ENCODE peak calls at places on chromosomes 3 and 15, in nine cellular contexts. One of them, this sample, is unnamed.

GRCh38 chr3:31066999-31067398 is 172.5 kb upstream of the GADL1 start:
- DNase-seq in NCI-H2171: no peak
- DNase-seq in activated naive CD4-positive, alpha-beta T cell: no peak
- DNase-seq in EL: peak; percentile 93
- DNase-seq in activated CD8-positive, alpha-beta memory T cell treated with anti-CD3 and anti-CD28 coated beads, Interleukin-2, amount 50 U/mL, for 48 hours: no peak
- DNase-seq in SHP77: no peak
- DNase-seq in NCI-H1694 treated with DMSO at 0.1 percent for 48 hours: no peak
- DNase-seq in anterior cingulate cortex: no peak
- DNase-seq in A172: peak; percentile 91
- DNase-seq in this sample: no peak

GRCh38 chr15:41798607-41799487 is 24.6 kb downstream of the MAPKBP1 start:
- DNase-seq in NCI-H2171: no peak
- DNase-seq in activated naive CD4-positive, alpha-beta T cell: no peak
- DNase-seq in EL: peak; percentile 58
- DNase-seq in activated CD8-positive, alpha-beta memory T cell treated with anti-CD3 and anti-CD28 coated beads, Interleukin-2, amount 50 U/mL, for 48 hours: no peak
- DNase-seq in SHP77: no peak
- DNase-seq in NCI-H1694 treated with DMSO at 0.1 percent for 48 hours: no peak
- DNase-seq in anterior cingulate cortex: no peak
- DNase-seq in A172: no peak
- DNase-seq in this sample: no peak

GRCh38 chr3:38549486-38549885 is 53.3 kb downstream of the EXOG start:
- DNase-seq in NCI-H2171: no peak
- DNase-seq in activated naive CD4-positive, alpha-beta T cell: no peak
- DNase-seq in EL: no peak
- DNase-seq in activated CD8-positive, alpha-beta memory T cell treated with anti-CD3 and anti-CD28 coated beads, Interleukin-2, amount 50 U/mL, for 48 hours: peak; percentile 28
- DNase-seq in SHP77: no peak
- DNase-seq in NCI-H1694 treated with DMSO at 0.1 percent for 48 hours: no peak
- DNase-seq in anterior cingulate cortex: no peak
- DNase-seq in A172: no peak
- DNase-seq in this sample: peak; percentile 44

GRCh38 chr3:189937302-189938255 is 183.1 kb downstream of the P3H2 start:
- DNase-seq in NCI-H2171: no peak
- DNase-seq in activated naive CD4-positive, alpha-beta T cell: no peak
- DNase-seq in EL: peak; percentile 100
- DNase-seq in activated CD8-positive, alpha-beta memory T cell treated with anti-CD3 and anti-CD28 coated beads, Interleukin-2, amount 50 U/mL, for 48 hours: no peak
- DNase-seq in SHP77: no peak
- DNase-seq in NCI-H1694 treated with DMSO at 0.1 percent for 48 hours: no peak
- DNase-seq in anterior cingulate cortex: no peak
- DNase-seq in A172: peak; percentile 100
- DNase-seq in this sample: no peak

GRCh38 chr15:68313501-68314390 is 36.2 kb downstream of the FEM1B start:
- DNase-seq in NCI-H2171: no peak
- DNase-seq in activated naive CD4-positive, alpha-beta T cell: no peak
- DNase-seq in EL: no peak
- DNase-seq in activated CD8-positive, alpha-beta memory T cell treated with anti-CD3 and anti-CD28 coated beads, Interleukin-2, amount 50 U/mL, for 48 hours: peak; percentile 32
- DNase-seq in SHP77: no peak
- DNase-seq in NCI-H1694 treated with DMSO at 0.1 percent for 48 hours: no peak
- DNase-seq in anterior cingulate cortex: no peak
- DNase-seq in A172: no peak
- DNase-seq in this sample: peak; percentile 55

GRCh38 chr3:111845996-111846395 is 13.1 kb upstream of the PHLDB2 start:
- DNase-seq in NCI-H2171: no peak
- DNase-seq in activated naive CD4-positive, alpha-beta T cell: no peak
- DNase-seq in EL: peak; percentile 76
- DNase-seq in activated CD8-positive, alpha-beta memory T cell treated with anti-CD3 and anti-CD28 coated beads, Interleukin-2, amount 50 U/mL, for 48 hours: no peak
- DNase-seq in SHP77: no peak
- DNase-seq in NCI-H1694 treated with DMSO at 0.1 percent for 48 hours: no peak
- DNase-seq in anterior cingulate cortex: no peak
- DNase-seq in A172: no peak
- DNase-seq in this sample: no peak

GRCh38 chr3:51940648-51941421 is 869 bp downstream of the RRP9 start:
- DNase-seq in NCI-H2171: no peak
- DNase-seq in activated naive CD4-positive, alpha-beta T cell: no peak
- DNase-seq in EL: no peak
- DNase-seq in activated CD8-positive, alpha-beta memory T cell treated with anti-CD3 and anti-CD28 coated beads, Interleukin-2, amount 50 U/mL, for 48 hours: peak; percentile 53
- DNase-seq in SHP77: no peak
- DNase-seq in NCI-H1694 treated with DMSO at 0.1 percent for 48 hours: no peak
- DNase-seq in anterior cingulate cortex: no peak
- DNase-seq in A172: no peak
- DNase-seq in this sample: peak; percentile 41

GRCh38 chr3:115348951-115349745 is 202.1 kb upstream of the ZBTB20 start:
- DNase-seq in NCI-H2171: no peak
- DNase-seq in activated naive CD4-positive, alpha-beta T cell: no peak
- DNase-seq in EL: no peak
- DNase-seq in activated CD8-positive, alpha-beta memory T cell treated with anti-CD3 and anti-CD28 coated beads, Interleukin-2, amount 50 U/mL, for 48 hours: no peak
- DNase-seq in SHP77: no peak
- DNase-seq in NCI-H1694 treated with DMSO at 0.1 percent for 48 hours: no peak
- DNase-seq in anterior cingulate cortex: no peak
- DNase-seq in A172: no peak
- DNase-seq in this sample: no peak

GRCh38 chr15:47652853-47653243 is 64.5 kb upstream of the SEMA6D start:
- DNase-seq in NCI-H2171: no peak
- DNase-seq in activated naive CD4-positive, alpha-beta T cell: no peak
- DNase-seq in EL: no peak
- DNase-seq in activated CD8-positive, alpha-beta memory T cell treated with anti-CD3 and anti-CD28 coated beads, Interleukin-2, amount 50 U/mL, for 48 hours: no peak
- DNase-seq in SHP77: no peak
- DNase-seq in NCI-H1694 treated with DMSO at 0.1 percent for 48 hours: no peak
- DNase-seq in anterior cingulate cortex: no peak
- DNase-seq in A172: no peak
- DNase-seq in this sample: no peak

GRCh38 chr3:172140499-172141391 is 101.4 kb downstream of the FNDC3B start:
- DNase-seq in NCI-H2171: no peak
- DNase-seq in activated naive CD4-positive, alpha-beta T cell: no peak
- DNase-seq in EL: peak; percentile 97
- DNase-seq in activated CD8-positive, alpha-beta memory T cell treated with anti-CD3 and anti-CD28 coated beads, Interleukin-2, amount 50 U/mL, for 48 hours: no peak
- DNase-seq in SHP77: no peak
- DNase-seq in NCI-H1694 treated with DMSO at 0.1 percent for 48 hours: no peak
- DNase-seq in anterior cingulate cortex: no peak
- DNase-seq in A172: peak; percentile 100
- DNase-seq in this sample: no peak

GRCh38 chr3:159817136-159817535 is 171.5 kb upstream of the IL12A start:
- DNase-seq in NCI-H2171: no peak
- DNase-seq in activated naive CD4-positive, alpha-beta T cell: no peak
- DNase-seq in EL: no peak
- DNase-seq in activated CD8-positive, alpha-beta memory T cell treated with anti-CD3 and anti-CD28 coated beads, Interleukin-2, amount 50 U/mL, for 48 hours: no peak
- DNase-seq in SHP77: no peak
- DNase-seq in NCI-H1694 treated with DMSO at 0.1 percent for 48 hours: no peak
- DNase-seq in anterior cingulate cortex: no peak
- DNase-seq in A172: no peak
- DNase-seq in this sample: no peak

GRCh38 chr3:158269896-158270295 is 160.0 kb downstream of the RSRC1 start:
- DNase-seq in NCI-H2171: no peak
- DNase-seq in activated naive CD4-positive, alpha-beta T cell: no peak
- DNase-seq in EL: no peak
- DNase-seq in activated CD8-positive, alpha-beta memory T cell treated with anti-CD3 and anti-CD28 coated beads, Interleukin-2, amount 50 U/mL, for 48 hours: no peak
- DNase-seq in SHP77: no peak
- DNase-seq in NCI-H1694 treated with DMSO at 0.1 percent for 48 hours: no peak
- DNase-seq in anterior cingulate cortex: no peak
- DNase-seq in A172: no peak
- DNase-seq in this sample: no peak

GRCh38 chr3:156176048-156176447 is 55.7 kb downstream of the KCNAB1 start:
- DNase-seq in NCI-H2171: no peak
- DNase-seq in activated naive CD4-positive, alpha-beta T cell: no peak
- DNase-seq in EL: no peak
- DNase-seq in activated CD8-positive, alpha-beta memory T cell treated with anti-CD3 and anti-CD28 coated beads, Interleukin-2, amount 50 U/mL, for 48 hours: no peak
- DNase-seq in SHP77: peak; percentile 73
- DNase-seq in NCI-H1694 treated with DMSO at 0.1 percent for 48 hours: no peak
- DNase-seq in anterior cingulate cortex: no peak
- DNase-seq in A172: no peak
- DNase-seq in this sample: no peak

GRCh38 chr3:115245899-115246298 is 98.8 kb upstream of the ZBTB20 start:
- DNase-seq in NCI-H2171: no peak
- DNase-seq in activated naive CD4-positive, alpha-beta T cell: no peak
- DNase-seq in EL: no peak
- DNase-seq in activated CD8-positive, alpha-beta memory T cell treated with anti-CD3 and anti-CD28 coated beads, Interleukin-2, amount 50 U/mL, for 48 hours: no peak
- DNase-seq in SHP77: no peak
- DNase-seq in NCI-H1694 treated with DMSO at 0.1 percent for 48 hours: no peak
- DNase-seq in anterior cingulate cortex: no peak
- DNase-seq in A172: no peak
- DNase-seq in this sample: no peak

GRCh38 chr3:40637891-40638290 is 113.1 kb downstream of the ZNF621 start:
- DNase-seq in NCI-H2171: no peak
- DNase-seq in activated naive CD4-positive, alpha-beta T cell: no peak
- DNase-seq in EL: no peak
- DNase-seq in activated CD8-positive, alpha-beta memory T cell treated with anti-CD3 and anti-CD28 coated beads, Interleukin-2, amount 50 U/mL, for 48 hours: no peak
- DNase-seq in SHP77: no peak
- DNase-seq in NCI-H1694 treated with DMSO at 0.1 percent for 48 hours: no peak
- DNase-seq in anterior cingulate cortex: no peak
- DNase-seq in A172: peak; percentile 6
- DNase-seq in this sample: no peak

GRCh38 chr3:35965908-35966307 is 326.6 kb downstream of the ARPP21 start:
- DNase-seq in NCI-H2171: peak; percentile 11
- DNase-seq in activated naive CD4-positive, alpha-beta T cell: no peak
- DNase-seq in EL: peak; percentile 31
- DNase-seq in activated CD8-positive, alpha-beta memory T cell treated with anti-CD3 and anti-CD28 coated beads, Interleukin-2, amount 50 U/mL, for 48 hours: no peak
- DNase-seq in SHP77: no peak
- DNase-seq in NCI-H1694 treated with DMSO at 0.1 percent for 48 hours: peak; percentile 30
- DNase-seq in anterior cingulate cortex: no peak
- DNase-seq in A172: peak; percentile 62
- DNase-seq in this sample: no peak

GRCh38 chr3:194061421-194062029 is 74.4 kb upstream of the HES1 start:
- DNase-seq in NCI-H2171: no peak
- DNase-seq in activated naive CD4-positive, alpha-beta T cell: no peak
- DNase-seq in EL: no peak
- DNase-seq in activated CD8-positive, alpha-beta memory T cell treated with anti-CD3 and anti-CD28 coated beads, Interleukin-2, amount 50 U/mL, for 48 hours: no peak
- DNase-seq in SHP77: no peak
- DNase-seq in NCI-H1694 treated with DMSO at 0.1 percent for 48 hours: no peak
- DNase-seq in anterior cingulate cortex: no peak
- DNase-seq in A172: no peak
- DNase-seq in this sample: no peak

GRCh38 chr3:30934208-30934550 is 39.7 kb upstream of the GADL1 start:
- DNase-seq in NCI-H2171: no peak
- DNase-seq in activated naive CD4-positive, alpha-beta T cell: no peak
- DNase-seq in EL: peak; percentile 45
- DNase-seq in activated CD8-positive, alpha-beta memory T cell treated with anti-CD3 and anti-CD28 coated beads, Interleukin-2, amount 50 U/mL, for 48 hours: no peak
- DNase-seq in SHP77: peak; percentile 28
- DNase-seq in NCI-H1694 treated with DMSO at 0.1 percent for 48 hours: no peak
- DNase-seq in anterior cingulate cortex: no peak
- DNase-seq in A172: peak; percentile 41
- DNase-seq in this sample: no peak

GRCh38 chr15:55799287-55800212 is 56.6 kb upstream of the PRTG start:
- DNase-seq in NCI-H2171: no peak
- DNase-seq in activated naive CD4-positive, alpha-beta T cell: no peak
- DNase-seq in EL: peak; percentile 65
- DNase-seq in activated CD8-positive, alpha-beta memory T cell treated with anti-CD3 and anti-CD28 coated beads, Interleukin-2, amount 50 U/mL, for 48 hours: peak; percentile 57
- DNase-seq in SHP77: peak; percentile 21
- DNase-seq in NCI-H1694 treated with DMSO at 0.1 percent for 48 hours: no peak
- DNase-seq in anterior cingulate cortex: no peak
- DNase-seq in A172: peak; percentile 50
- DNase-seq in this sample: no peak

GRCh38 chr15:70250208-70251201 is 152.8 kb upstream of the TLE3 start:
- DNase-seq in NCI-H2171: no peak
- DNase-seq in activated naive CD4-positive, alpha-beta T cell: no peak
- DNase-seq in EL: no peak
- DNase-seq in activated CD8-positive, alpha-beta memory T cell treated with anti-CD3 and anti-CD28 coated beads, Interleukin-2, amount 50 U/mL, for 48 hours: no peak
- DNase-seq in SHP77: no peak
- DNase-seq in NCI-H1694 treated with DMSO at 0.1 percent for 48 hours: no peak
- DNase-seq in anterior cingulate cortex: no peak
- DNase-seq in A172: no peak
- DNase-seq in this sample: peak; percentile 80

GRCh38 chr3:188348445-188349244 is 194.7 kb downstream of the LPP start:
- DNase-seq in NCI-H2171: peak; percentile 14
- DNase-seq in activated naive CD4-positive, alpha-beta T cell: no peak
- DNase-seq in EL: peak; percentile 94
- DNase-seq in activated CD8-positive, alpha-beta memory T cell treated with anti-CD3 and anti-CD28 coated beads, Interleukin-2, amount 50 U/mL, for 48 hours: no peak
- DNase-seq in SHP77: no peak
- DNase-seq in NCI-H1694 treated with DMSO at 0.1 percent for 48 hours: no peak
- DNase-seq in anterior cingulate cortex: no peak
- DNase-seq in A172: peak; percentile 92
- DNase-seq in this sample: peak; percentile 88

GRCh38 chr3:53796161-53796560 is 50.1 kb downstream of the CHDH start:
- DNase-seq in NCI-H2171: peak; percentile 51
- DNase-seq in activated naive CD4-positive, alpha-beta T cell: no peak
- DNase-seq in EL: no peak
- DNase-seq in activated CD8-positive, alpha-beta memory T cell treated with anti-CD3 and anti-CD28 coated beads, Interleukin-2, amount 50 U/mL, for 48 hours: no peak
- DNase-seq in SHP77: no peak
- DNase-seq in NCI-H1694 treated with DMSO at 0.1 percent for 48 hours: peak; percentile 20
- DNase-seq in anterior cingulate cortex: no peak
- DNase-seq in A172: no peak
- DNase-seq in this sample: no peak

GRCh38 chr3:134237454-134238145 is 13.1 kb downstream of the RYK start:
- DNase-seq in NCI-H2171: no peak
- DNase-seq in activated naive CD4-positive, alpha-beta T cell: no peak
- DNase-seq in EL: no peak
- DNase-seq in activated CD8-positive, alpha-beta memory T cell treated with anti-CD3 and anti-CD28 coated beads, Interleukin-2, amount 50 U/mL, for 48 hours: no peak
- DNase-seq in SHP77: no peak
- DNase-seq in NCI-H1694 treated with DMSO at 0.1 percent for 48 hours: no peak
- DNase-seq in anterior cingulate cortex: no peak
- DNase-seq in A172: no peak
- DNase-seq in this sample: no peak

GRCh38 chr15:31389576-31389975 is 62.9 kb downstream of the KLF13 start:
- DNase-seq in NCI-H2171: no peak
- DNase-seq in activated naive CD4-positive, alpha-beta T cell: no peak
- DNase-seq in EL: no peak
- DNase-seq in activated CD8-positive, alpha-beta memory T cell treated with anti-CD3 and anti-CD28 coated beads, Interleukin-2, amount 50 U/mL, for 48 hours: peak; percentile 44
- DNase-seq in SHP77: no peak
- DNase-seq in NCI-H1694 treated with DMSO at 0.1 percent for 48 hours: no peak
- DNase-seq in anterior cingulate cortex: no peak
- DNase-seq in A172: no peak
- DNase-seq in this sample: no peak

GRCh38 chr3:128723477-128723876 is 2.5 kb upstream of the RAB7A start:
- DNase-seq in NCI-H2171: no peak
- DNase-seq in activated naive CD4-positive, alpha-beta T cell: no peak
- DNase-seq in EL: no peak
- DNase-seq in activated CD8-positive, alpha-beta memory T cell treated with anti-CD3 and anti-CD28 coated beads, Interleukin-2, amount 50 U/mL, for 48 hours: no peak
- DNase-seq in SHP77: no peak
- DNase-seq in NCI-H1694 treated with DMSO at 0.1 percent for 48 hours: no peak
- DNase-seq in anterior cingulate cortex: no peak
- DNase-seq in A172: no peak
- DNase-seq in this sample: no peak

GRCh38 chr15:44718927-44719292 is 7.6 kb downstream of the B2M start:
- DNase-seq in NCI-H2171: no peak
- DNase-seq in activated naive CD4-positive, alpha-beta T cell: no peak
- DNase-seq in EL: no peak
- DNase-seq in activated CD8-positive, alpha-beta memory T cell treated with anti-CD3 and anti-CD28 coated beads, Interleukin-2, amount 50 U/mL, for 48 hours: no peak
- DNase-seq in SHP77: no peak
- DNase-seq in NCI-H1694 treated with DMSO at 0.1 percent for 48 hours: no peak
- DNase-seq in anterior cingulate cortex: no peak
- DNase-seq in A172: no peak
- DNase-seq in this sample: no peak

GRCh38 chr15:76340198-76340801 is 3.7 kb downstream of the ISL2 start:
- DNase-seq in NCI-H2171: peak; percentile 22
- DNase-seq in activated naive CD4-positive, alpha-beta T cell: no peak
- DNase-seq in EL: peak; percentile 53
- DNase-seq in activated CD8-positive, alpha-beta memory T cell treated with anti-CD3 and anti-CD28 coated beads, Interleukin-2, amount 50 U/mL, for 48 hours: peak; percentile 72
- DNase-seq in SHP77: no peak
- DNase-seq in NCI-H1694 treated with DMSO at 0.1 percent for 48 hours: peak; percentile 10
- DNase-seq in anterior cingulate cortex: no peak
- DNase-seq in A172: no peak
- DNase-seq in this sample: no peak

GRCh38 chr3:170539886-170540285 is 46.0 kb downstream of the SLC7A14 start:
- DNase-seq in NCI-H2171: no peak
- DNase-seq in activated naive CD4-positive, alpha-beta T cell: no peak
- DNase-seq in EL: no peak
- DNase-seq in activated CD8-positive, alpha-beta memory T cell treated with anti-CD3 and anti-CD28 coated beads, Interleukin-2, amount 50 U/mL, for 48 hours: no peak
- DNase-seq in SHP77: no peak
- DNase-seq in NCI-H1694 treated with DMSO at 0.1 percent for 48 hours: no peak
- DNase-seq in anterior cingulate cortex: no peak
- DNase-seq in A172: no peak
- DNase-seq in this sample: no peak

GRCh38 chr3:189195302-189195701 is 23.5 kb downstream of the TPRG1 start:
- DNase-seq in NCI-H2171: no peak
- DNase-seq in activated naive CD4-positive, alpha-beta T cell: no peak
- DNase-seq in EL: peak; percentile 3
- DNase-seq in activated CD8-positive, alpha-beta memory T cell treated with anti-CD3 and anti-CD28 coated beads, Interleukin-2, amount 50 U/mL, for 48 hours: no peak
- DNase-seq in SHP77: no peak
- DNase-seq in NCI-H1694 treated with DMSO at 0.1 percent for 48 hours: no peak
- DNase-seq in anterior cingulate cortex: no peak
- DNase-seq in A172: no peak
- DNase-seq in this sample: no peak

GRCh38 chr3:146065573-146066006 is 95.4 kb downstream of the PLOD2 start:
- DNase-seq in NCI-H2171: peak; percentile 21
- DNase-seq in activated naive CD4-positive, alpha-beta T cell: no peak
- DNase-seq in EL: peak; percentile 65
- DNase-seq in activated CD8-positive, alpha-beta memory T cell treated with anti-CD3 and anti-CD28 coated beads, Interleukin-2, amount 50 U/mL, for 48 hours: no peak
- DNase-seq in SHP77: peak; percentile 44
- DNase-seq in NCI-H1694 treated with DMSO at 0.1 percent for 48 hours: peak; percentile 46
- DNase-seq in anterior cingulate cortex: no peak
- DNase-seq in A172: peak; percentile 32
- DNase-seq in this sample: no peak

GRCh38 chr3:172808969-172809546 is 58.5 kb downstream of the ECT2 start:
- DNase-seq in NCI-H2171: peak; percentile 41
- DNase-seq in activated naive CD4-positive, alpha-beta T cell: no peak
- DNase-seq in EL: peak; percentile 27
- DNase-seq in activated CD8-positive, alpha-beta memory T cell treated with anti-CD3 and anti-CD28 coated beads, Interleukin-2, amount 50 U/mL, for 48 hours: no peak
- DNase-seq in SHP77: no peak
- DNase-seq in NCI-H1694 treated with DMSO at 0.1 percent for 48 hours: peak; percentile 60
- DNase-seq in anterior cingulate cortex: no peak
- DNase-seq in A172: peak; percentile 50
- DNase-seq in this sample: no peak

This sample was measured in posterior vena cava.